ENCODE peak calls at places on chromosome 2, in ten cellular contexts. One of them, this sample, is unnamed.

GRCh38 chr2:7430869-7431641 is 513.8 kb downstream of the RNF144A start:
- DNase-seq in IMR-90: no peak
- DNase-seq in mucosa of descending colon: peak; percentile 51
- DNase-seq in Peyer's patch: no peak
- DNase-seq in WTC11: peak; percentile 81
- DNase-seq in neural progenitor cell: peak; percentile 64
- DNase-seq in lower leg skin: peak; percentile 90
- DNase-seq in esophagus squamous epithelium: no peak
- DNase-seq in AG09319: no peak
- DNase-seq in epithelial cell of esophagus: peak; percentile 2
- DNase-seq in this sample: peak; percentile 5

GRCh38 chr2:158130832-158131473 is 29.3 kb downstream of the UPP2 start:
- DNase-seq in IMR-90: no peak
- DNase-seq in mucosa of descending colon: no peak
- DNase-seq in Peyer's patch: no peak
- DNase-seq in WTC11: no peak
- DNase-seq in neural progenitor cell: no peak
- DNase-seq in lower leg skin: no peak
- DNase-seq in esophagus squamous epithelium: no peak
- DNase-seq in AG09319: no peak
- DNase-seq in epithelial cell of esophagus: no peak
- DNase-seq in this sample: no peak

GRCh38 chr2:7405861-7406715 is 488.9 kb downstream of the RNF144A start:
- DNase-seq in IMR-90: no peak
- DNase-seq in mucosa of descending colon: no peak
- DNase-seq in Peyer's patch: no peak
- DNase-seq in WTC11: no peak
- DNase-seq in neural progenitor cell: no peak
- DNase-seq in lower leg skin: no peak
- DNase-seq in esophagus squamous epithelium: no peak
- DNase-seq in AG09319: no peak
- DNase-seq in epithelial cell of esophagus: no peak
- DNase-seq in this sample: no peak

GRCh38 chr2:121356058-121356640 is 71.1 kb upstream of the TFCP2L1 start:
- DNase-seq in IMR-90: peak; percentile 69
- DNase-seq in mucosa of descending colon: no peak
- DNase-seq in Peyer's patch: no peak
- DNase-seq in WTC11: peak; percentile 59
- DNase-seq in neural progenitor cell: peak; percentile 82
- DNase-seq in lower leg skin: no peak
- DNase-seq in esophagus squamous epithelium: no peak
- DNase-seq in AG09319: peak; percentile 28
- DNase-seq in epithelial cell of esophagus: peak; percentile 74
- DNase-seq in this sample: peak; percentile 78

GRCh38 chr2:158482594-158482993 is 25.8 kb downstream of the PKP4 start:
- DNase-seq in IMR-90: peak; percentile 27
- DNase-seq in mucosa of descending colon: no peak
- DNase-seq in Peyer's patch: no peak
- DNase-seq in WTC11: no peak
- DNase-seq in neural progenitor cell: no peak
- DNase-seq in lower leg skin: no peak
- DNase-seq in esophagus squamous epithelium: no peak
- DNase-seq in AG09319: no peak
- DNase-seq in epithelial cell of esophagus: peak; percentile 60
- DNase-seq in this sample: peak; percentile 22

GRCh38 chr2:75003773-75004172 is 45.3 kb downstream of the POLE4 start:
- DNase-seq in IMR-90: peak; percentile 18
- DNase-seq in mucosa of descending colon: no peak
- DNase-seq in Peyer's patch: no peak
- DNase-seq in WTC11: no peak
- DNase-seq in neural progenitor cell: no peak
- DNase-seq in lower leg skin: no peak
- DNase-seq in esophagus squamous epithelium: no peak
- DNase-seq in AG09319: no peak
- DNase-seq in epithelial cell of esophagus: no peak
- DNase-seq in this sample: no peak

GRCh38 chr2:594297-594949 is 82.8 kb downstream of the TMEM18 start:
- DNase-seq in IMR-90: no peak
- DNase-seq in mucosa of descending colon: no peak
- DNase-seq in Peyer's patch: no peak
- DNase-seq in WTC11: no peak
- DNase-seq in neural progenitor cell: no peak
- DNase-seq in lower leg skin: peak; percentile 69
- DNase-seq in esophagus squamous epithelium: no peak
- DNase-seq in AG09319: no peak
- DNase-seq in epithelial cell of esophagus: no peak
- DNase-seq in this sample: no peak

GRCh38 chr2:47056875-47057731 is 98.0 kb downstream of the STPG4 start:
- DNase-seq in IMR-90: no peak
- DNase-seq in mucosa of descending colon: peak; percentile 46
- DNase-seq in Peyer's patch: no peak
- DNase-seq in WTC11: no peak
- DNase-seq in neural progenitor cell: no peak
- DNase-seq in lower leg skin: no peak
- DNase-seq in esophagus squamous epithelium: no peak
- DNase-seq in AG09319: no peak
- DNase-seq in epithelial cell of esophagus: no peak
- DNase-seq in this sample: peak; percentile 62

GRCh38 chr2:190415794-190416729 is 7.9 kb downstream of the MFSD6 start:
- DNase-seq in IMR-90: no peak
- DNase-seq in mucosa of descending colon: no peak
- DNase-seq in Peyer's patch: no peak
- DNase-seq in WTC11: no peak
- DNase-seq in neural progenitor cell: no peak
- DNase-seq in lower leg skin: no peak
- DNase-seq in esophagus squamous epithelium: no peak
- DNase-seq in AG09319: no peak
- DNase-seq in epithelial cell of esophagus: no peak
- DNase-seq in this sample: no peak

GRCh38 chr2:53987336-53987921 is 16.6 kb upstream of the PSME4 start:
- DNase-seq in IMR-90: peak; percentile 82
- DNase-seq in mucosa of descending colon: no peak
- DNase-seq in Peyer's patch: no peak
- DNase-seq in WTC11: no peak
- DNase-seq in neural progenitor cell: no peak
- DNase-seq in lower leg skin: no peak
- DNase-seq in esophagus squamous epithelium: no peak
- DNase-seq in AG09319: no peak
- DNase-seq in epithelial cell of esophagus: peak; percentile 69
- DNase-seq in this sample: peak; percentile 68

GRCh38 chr2:88880441-88880953 is 189.0 kb downstream of the RPIA start:
- DNase-seq in IMR-90: peak; percentile 39
- DNase-seq in mucosa of descending colon: no peak
- DNase-seq in Peyer's patch: no peak
- DNase-seq in WTC11: peak; percentile 23
- DNase-seq in neural progenitor cell: peak; percentile 11
- DNase-seq in lower leg skin: no peak
- DNase-seq in esophagus squamous epithelium: no peak
- DNase-seq in AG09319: peak; percentile 11
- DNase-seq in epithelial cell of esophagus: peak; percentile 63
- DNase-seq in this sample: peak; percentile 47

GRCh38 chr2:121255363-121255762 is 29.6 kb downstream of the TFCP2L1 start:
- DNase-seq in IMR-90: no peak
- DNase-seq in mucosa of descending colon: peak; percentile 75
- DNase-seq in Peyer's patch: no peak
- DNase-seq in WTC11: no peak
- DNase-seq in neural progenitor cell: no peak
- DNase-seq in lower leg skin: no peak
- DNase-seq in esophagus squamous epithelium: no peak
- DNase-seq in AG09319: no peak
- DNase-seq in epithelial cell of esophagus: no peak
- DNase-seq in this sample: no peak

GRCh38 chr2:13462464-13462863 is 745.7 kb downstream of the TRIB2 start:
- DNase-seq in IMR-90: no peak
- DNase-seq in mucosa of descending colon: no peak
- DNase-seq in Peyer's patch: no peak
- DNase-seq in WTC11: no peak
- DNase-seq in neural progenitor cell: no peak
- DNase-seq in lower leg skin: no peak
- DNase-seq in esophagus squamous epithelium: no peak
- DNase-seq in AG09319: no peak
- DNase-seq in epithelial cell of esophagus: no peak
- DNase-seq in this sample: no peak

GRCh38 chr2:56749152-56749752 is 565.5 kb downstream of the CCDC85A start:
- DNase-seq in IMR-90: peak; percentile 6
- DNase-seq in mucosa of descending colon: no peak
- DNase-seq in Peyer's patch: no peak
- DNase-seq in WTC11: no peak
- DNase-seq in neural progenitor cell: peak; percentile 34
- DNase-seq in lower leg skin: no peak
- DNase-seq in esophagus squamous epithelium: no peak
- DNase-seq in AG09319: no peak
- DNase-seq in epithelial cell of esophagus: peak; percentile 57
- DNase-seq in this sample: peak; percentile 58
- TF ChIP-seq CTCF in IMR-90: peak; percentile 42
- TF ChIP-seq CTCF in mucosa of descending colon: no peak
- TF ChIP-seq CTCF in Peyer's patch: peak; percentile 56
- TF ChIP-seq CTCF in WTC11: peak; percentile 28
- TF ChIP-seq CTCF in neural progenitor cell: peak; percentile 68
- TF ChIP-seq CTCF in lower leg skin: no peak
- TF ChIP-seq CTCF in esophagus squamous epithelium: peak; percentile 23
- TF ChIP-seq CTCF in AG09319: peak; percentile 44
- TF ChIP-seq CTCF in epithelial cell of esophagus: peak; percentile 43
- TF ChIP-seq CTCF in this sample: peak; percentile 36

GRCh38 chr2:177265386-177265690 is 811 bp upstream of the NFE2L2 start:
- DNase-seq in IMR-90: peak; percentile 59
- DNase-seq in mucosa of descending colon: no peak
- DNase-seq in Peyer's patch: no peak
- DNase-seq in WTC11: peak; percentile 19
- DNase-seq in neural progenitor cell: no peak
- DNase-seq in lower leg skin: no peak
- DNase-seq in esophagus squamous epithelium: no peak
- DNase-seq in AG09319: no peak
- DNase-seq in epithelial cell of esophagus: peak; percentile 46
- DNase-seq in this sample: peak; percentile 66
- TF ChIP-seq CTCF in IMR-90: peak; percentile 40
- TF ChIP-seq CTCF in mucosa of descending colon: no peak
- TF ChIP-seq CTCF in Peyer's patch: peak; percentile 9
- TF ChIP-seq CTCF in WTC11: no peak
- TF ChIP-seq CTCF in neural progenitor cell: peak; percentile 37
- TF ChIP-seq CTCF in lower leg skin: no peak
- TF ChIP-seq CTCF in esophagus squamous epithelium: peak; percentile 19
- TF ChIP-seq CTCF in AG09319: peak; percentile 50
- TF ChIP-seq CTCF in epithelial cell of esophagus: peak; percentile 36
- TF ChIP-seq CTCF in this sample: peak; percentile 45

GRCh38 chr2:220053919-220054318 is 426.5 kb downstream of the SLC4A3 start:
- DNase-seq in IMR-90: peak; percentile 19
- DNase-seq in mucosa of descending colon: no peak
- DNase-seq in Peyer's patch: no peak
- DNase-seq in WTC11: no peak
- DNase-seq in neural progenitor cell: no peak
- DNase-seq in lower leg skin: no peak
- DNase-seq in esophagus squamous epithelium: no peak
- DNase-seq in AG09319: no peak
- DNase-seq in epithelial cell of esophagus: peak; percentile 13
- DNase-seq in this sample: no peak
- TF ChIP-seq CTCF in IMR-90: peak; percentile 26
- TF ChIP-seq CTCF in mucosa of descending colon: no peak
- TF ChIP-seq CTCF in Peyer's patch: no peak
- TF ChIP-seq CTCF in WTC11: no peak
- TF ChIP-seq CTCF in neural progenitor cell: peak; percentile 47
- TF ChIP-seq CTCF in lower leg skin: no peak
- TF ChIP-seq CTCF in esophagus squamous epithelium: peak; percentile 18
- TF ChIP-seq CTCF in AG09319: peak; percentile 2
- TF ChIP-seq CTCF in epithelial cell of esophagus: peak; percentile 20
- TF ChIP-seq CTCF in this sample: peak; percentile 29

DNA sequence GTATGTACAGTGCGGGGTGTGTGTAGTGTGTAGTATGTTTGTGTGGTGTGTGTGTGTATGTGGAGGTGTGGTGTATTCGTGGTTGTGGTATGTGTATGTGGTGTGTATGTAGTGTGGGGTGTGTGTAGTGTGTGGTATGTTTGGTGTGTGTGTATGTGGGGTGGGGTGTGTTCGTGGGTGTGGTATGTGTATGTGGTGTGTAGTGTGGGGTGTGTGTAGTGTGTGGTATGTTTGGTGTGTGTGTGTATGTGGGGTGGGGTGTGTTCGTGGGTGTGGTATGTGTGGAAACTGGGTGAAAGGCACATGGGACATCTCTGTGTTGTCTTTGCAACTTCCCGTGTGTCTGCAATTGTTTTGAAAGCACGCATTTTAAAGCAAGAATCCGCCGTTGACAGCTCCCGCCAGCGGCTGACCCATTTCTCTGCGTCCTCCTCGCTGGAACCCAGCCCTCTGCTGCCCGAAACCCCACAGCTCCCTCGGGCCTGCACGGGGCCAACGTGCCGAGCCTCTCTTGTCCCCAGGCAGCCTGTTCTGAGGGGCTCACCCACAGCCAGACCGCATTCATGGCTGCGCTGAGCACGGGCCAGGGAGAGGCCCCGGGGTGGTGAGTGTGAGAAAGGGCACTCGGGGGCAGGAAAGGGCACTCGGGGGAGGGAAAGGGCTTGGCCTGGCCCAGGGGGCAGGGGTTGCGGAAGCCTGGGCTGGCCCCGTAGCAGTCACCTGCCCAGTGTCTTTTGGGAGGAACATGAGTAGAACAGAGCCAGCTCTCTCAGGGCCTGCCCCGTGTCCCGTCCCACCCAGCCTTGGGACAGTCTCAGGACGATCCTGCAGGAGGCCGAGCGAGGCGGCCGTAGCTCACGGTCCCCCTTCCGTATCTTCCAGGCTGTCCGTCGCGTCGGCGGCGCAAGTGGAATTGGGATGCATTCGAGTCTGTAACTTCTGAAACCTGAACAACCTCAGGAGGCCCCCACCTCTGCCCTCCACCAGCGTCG is 61.4 kb downstream of the TWIST2 start:
- DNase-seq in IMR-90: peak; percentile 34
- DNase-seq in mucosa of descending colon: no peak
- DNase-seq in Peyer's patch: peak; percentile 47
- DNase-seq in WTC11: peak; percentile 26
- DNase-seq in neural progenitor cell: peak; percentile 49
- DNase-seq in lower leg skin: peak; percentile 92
- DNase-seq in esophagus squamous epithelium: no peak
- DNase-seq in AG09319: no peak
- DNase-seq in epithelial cell of esophagus: no peak
- DNase-seq in this sample: peak; percentile 18
- TF ChIP-seq CTCF in IMR-90: no peak
- TF ChIP-seq CTCF in mucosa of descending colon: no peak
- TF ChIP-seq CTCF in Peyer's patch: no peak
- TF ChIP-seq CTCF in WTC11: no peak
- TF ChIP-seq CTCF in neural progenitor cell: no peak
- TF ChIP-seq CTCF in lower leg skin: no peak
- TF ChIP-seq CTCF in esophagus squamous epithelium: no peak
- TF ChIP-seq CTCF in AG09319: no peak
- TF ChIP-seq CTCF in epithelial cell of esophagus: no peak
- TF ChIP-seq CTCF in this sample: no peak

GRCh38 chr2:113977660-113978523 is 88.0 kb downstream of the ACTR3 start:
- DNase-seq in IMR-90: peak; percentile 72
- DNase-seq in mucosa of descending colon: peak; percentile 43
- DNase-seq in Peyer's patch: no peak
- DNase-seq in WTC11: no peak
- DNase-seq in neural progenitor cell: peak; percentile 42
- DNase-seq in lower leg skin: no peak
- DNase-seq in esophagus squamous epithelium: no peak
- DNase-seq in AG09319: no peak
- DNase-seq in epithelial cell of esophagus: peak; percentile 45
- DNase-seq in this sample: peak; percentile 63
- TF ChIP-seq CTCF in IMR-90: peak; percentile 48
- TF ChIP-seq CTCF in mucosa of descending colon: no peak
- TF ChIP-seq CTCF in Peyer's patch: peak; percentile 63
- TF ChIP-seq CTCF in WTC11: no peak
- TF ChIP-seq CTCF in neural progenitor cell: peak; percentile 50
- TF ChIP-seq CTCF in lower leg skin: no peak
- TF ChIP-seq CTCF in esophagus squamous epithelium: no peak
- TF ChIP-seq CTCF in AG09319: peak; percentile 18
- TF ChIP-seq CTCF in epithelial cell of esophagus: peak; percentile 19
- TF ChIP-seq CTCF in this sample: peak; percentile 34